ENCODE peak calls at places on chromosomes 7 and 10, in nine cellular contexts. Z is sigmoid colon, G is spleen, O is AG04450, X is lower lobe of right lung, L is Calu3, R is stomach, M is ovary, C is psoas muscle. T is an unnamed sample.

GRCh38 chr10:60144099-60144498 is 237.7 kb upstream of the CCDC6 start:
- DNase-seq in Z (no peak), G (no peak), O (no peak), X (no peak), L (no peak), R (no peak), M (no peak), C (no peak), T (no peak)

GRCh38 chr7:12229046-12229445 is 18.0 kb downstream of the TMEM106B start:
- DNase-seq in Z (no peak), G (no peak), O (no peak), X (no peak), L (no peak), R (no peak), M (no peak), C (no peak), T (no peak)

GRCh38 chr7:39615350-39615975 is 7.9 kb upstream of the RALA start:
- DNase-seq in Z (no peak), G (no peak), O (no peak), X (no peak), L (no peak), R (no peak), M (no peak), C (no peak), T (no peak)

GRCh38 chr10:42780456-42780855 is 2.1 kb upstream of the BMS1 start:
- DNase-seq in Z (no peak), G (no peak), O (no peak), X (no peak), L (no peak), R (no peak), M (no peak), C (no peak), T (no peak)

GRCh38 chr10:123967626-123968243 is 76.1 kb upstream of the CPXM2 start:
- DNase-seq in Z (peak; percentile 88), G (peak; percentile 86), O (no peak), X (peak; percentile 71), L (peak; percentile 71), R (peak; percentile 67), M (peak; percentile 56), C (peak; percentile 83), T (no peak)

GRCh38 chr7:80379034-80379433 is 132.8 kb downstream of the GNAT3 start:
- DNase-seq in Z (no peak), G (no peak), O (no peak), X (no peak), L (no peak), R (no peak), M (no peak), C (no peak), T (no peak)

GRCh38 chr7:28800150-28800549 is 158.0 kb downstream of the TRIL start:
- DNase-seq in Z (peak; percentile 70), G (no peak), O (no peak), X (peak; percentile 71), L (no peak), R (no peak), M (no peak), C (peak; percentile 59), T (peak; percentile 67)

GRCh38 chr10:127157506-127158205 is 38.7 kb downstream of the INSYN2A start:
- DNase-seq in Z (no peak), G (no peak), O (no peak), X (no peak), L (no peak), R (no peak), M (no peak), C (no peak), T (no peak)

GRCh38 chr7:96284240-96284639 is 37.7 kb downstream of the SLC25A13 start:
- DNase-seq in Z (no peak), G (no peak), O (no peak), X (no peak), L (no peak), R (no peak), M (no peak), C (no peak), T (no peak)

GRCh38 chr10:28569506-28570159 is 36.7 kb downstream of the WAC start:
- DNase-seq in Z (no peak), G (no peak), O (peak; percentile 23), X (no peak), L (no peak), R (no peak), M (no peak), C (no peak), T (no peak)

GRCh38 chr10:70106958-70107791 is 25.4 kb downstream of the AIFM2 start:
- DNase-seq in Z (no peak), G (peak; percentile 52), O (no peak), X (no peak), L (no peak), R (no peak), M (no peak), C (no peak), T (no peak)

GRCh38 chr7:117012284-117013174 is 59.2 kb downstream of the ST7 start:
- DNase-seq in Z (no peak), G (no peak), O (no peak), X (no peak), L (no peak), R (no peak), M (no peak), C (no peak), T (no peak)

GRCh38 chr7:120662291-120662690 is 195.7 kb downstream of the TSPAN12 start:
- DNase-seq in Z (no peak), G (no peak), O (no peak), X (no peak), L (no peak), R (no peak), M (no peak), C (no peak), T (no peak)

GRCh38 chr7:81260152-81260551 is 341.3 kb upstream of the SEMA3C start:
- DNase-seq in Z (no peak), G (no peak), O (no peak), X (no peak), L (no peak), R (no peak), M (no peak), C (no peak), T (no peak)

GRCh38 chr7:108459922-108460551 is 3.8 kb upstream of the NRCAM start:
- DNase-seq in Z (no peak), G (no peak), O (no peak), X (no peak), L (peak; percentile 35), R (no peak), M (no peak), C (no peak), T (no peak)

GRCh38 chr7:45970454-45970853 is 49.4 kb upstream of the IGFBP3 start:
- DNase-seq in Z (no peak), G (no peak), O (no peak), X (no peak), L (no peak), R (no peak), M (no peak), C (no peak), T (no peak)

DNA sequence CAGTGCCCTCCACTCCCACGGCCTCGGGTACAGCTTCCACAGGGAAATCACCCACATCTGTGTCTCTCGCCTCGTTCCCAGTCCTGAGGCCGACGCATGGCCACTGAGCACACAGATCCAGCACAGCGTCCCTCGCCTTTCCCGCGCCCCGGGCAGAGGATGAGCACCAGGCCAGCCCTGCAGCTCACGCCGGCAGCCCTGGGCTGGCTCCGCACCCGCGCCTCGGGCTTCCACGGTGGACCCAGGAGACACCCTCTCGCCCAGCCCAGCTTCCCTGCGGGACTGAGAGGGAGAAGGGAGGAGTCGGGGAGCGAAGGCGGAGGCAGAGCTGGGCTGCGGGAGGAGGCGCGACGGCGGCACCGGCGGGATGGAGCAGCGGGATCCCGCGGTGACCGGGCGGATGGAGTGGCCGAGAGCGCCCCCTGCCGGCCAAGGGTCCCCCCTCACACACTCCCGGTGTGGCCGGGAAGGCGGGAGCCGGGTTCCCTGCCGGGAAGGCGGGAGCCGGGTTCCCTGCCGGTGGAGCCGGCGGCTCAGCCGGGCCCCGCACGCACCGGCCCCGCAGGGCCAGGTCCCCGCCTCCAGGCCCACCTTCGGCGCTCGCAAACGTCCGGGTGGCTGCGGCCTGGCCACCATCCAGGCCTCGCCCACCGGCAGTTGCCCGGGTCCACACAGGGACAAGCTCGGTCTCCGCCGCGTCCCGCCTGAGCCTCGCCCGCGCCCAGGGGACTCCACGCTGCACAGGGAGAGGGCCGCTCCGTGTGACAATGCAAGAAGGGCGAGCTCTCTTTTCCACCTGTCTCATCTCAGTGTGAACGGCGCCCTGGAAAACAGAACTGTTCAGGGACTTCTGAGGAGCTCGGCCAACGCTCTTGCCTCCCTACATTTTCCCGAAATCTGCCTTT is 110.3 kb upstream of the LANCL2 start:
- DNase-seq in Z (peak; percentile 91), G (peak; percentile 91), O (no peak), X (peak; percentile 86), L (peak; percentile 98), R (peak; percentile 88), M (peak; percentile 83), C (peak; percentile 92), T (no peak)
- TF ChIP-seq CTCF in Z (peak; percentile 78), G (peak; percentile 90), O (peak; percentile 76), X (peak; percentile 96), L (peak; percentile 97), R (peak; percentile 85), M (peak; percentile 92), C (peak; percentile 95), T (peak; percentile 68)

GRCh38 chr7:153158204-153158603 is 398.7 kb downstream of the ACTR3B start:
- DNase-seq in Z (no peak), G (no peak), O (no peak), X (no peak), L (no peak), R (no peak), M (no peak), C (no peak), T (no peak)
- TF ChIP-seq CTCF in Z (no peak), G (no peak), O (no peak), X (no peak), L (no peak), R (no peak), M (no peak), C (no peak), T (no peak)

GRCh38 chr7:156145996-156146395 is 333.7 kb upstream of the SHH start:
- DNase-seq in Z (no peak), G (no peak), O (no peak), X (no peak), L (no peak), R (no peak), M (no peak), C (no peak), T (no peak)
- TF ChIP-seq CTCF in Z (no peak), G (no peak), O (no peak), X (no peak), L (no peak), R (no peak), M (no peak), C (no peak), T (no peak)

GRCh38 chr7:2062648-2063047 is 170.1 kb downstream of the MAD1L1 start:
- DNase-seq in Z (no peak), G (no peak), O (no peak), X (no peak), L (no peak), R (no peak), M (no peak), C (no peak), T (no peak)

GRCh38 chr7:2065516-2065915 is 167.2 kb downstream of the MAD1L1 start:
- DNase-seq in Z (no peak), G (no peak), O (no peak), X (no peak), L (no peak), R (no peak), M (no peak), C (no peak), T (no peak)

GRCh38 chr7:2060701-2061100 is 172.0 kb downstream of the MAD1L1 start:
- DNase-seq in Z (no peak), G (no peak), O (peak; percentile 87), X (no peak), L (no peak), R (no peak), M (no peak), C (no peak), T (no peak)

GRCh38 chr7:2066251-2066919 is 166.4 kb downstream of the MAD1L1 start:
- DNase-seq in Z (no peak), G (peak; percentile 87), O (no peak), X (no peak), L (no peak), R (no peak), M (no peak), C (no peak), T (no peak)

GRCh38 chr7:2063562-2064360 is 169.0 kb downstream of the MAD1L1 start:
- DNase-seq in Z (no peak), G (no peak), O (no peak), X (peak; percentile 70), L (peak; percentile 57), R (peak; percentile 65), M (no peak), C (no peak), T (no peak)
- TF ChIP-seq CTCF in Z (no peak), G (no peak), O (peak; percentile 57), X (peak; percentile 19), L (no peak), R (no peak), M (no peak), C (peak; percentile 20), T (no peak)